ENCODE peak calls at places on chromosomes 5 and 9, in four cellular contexts. M is lower lobe of right lung, L is psoas muscle, Q is skeletal muscle cell. H is an unnamed sample.

GRCh38 chr5:156693113-156693512 is 157.0 kb upstream of the PPP1R2B start:
- DNase-seq in M (no peak), L (no peak), Q (no peak), H (no peak)

GRCh38 chr5:75496026-75496425 is 15.4 kb downstream of the CERT1 start:
- DNase-seq in M (no peak), L (no peak), Q (no peak), H (no peak)

GRCh38 chr5:107668933-107669542 is 1.7 kb downstream of the EFNA5 start:
- DNase-seq in M (no peak), L (peak), Q (no peak), H (no peak)

GRCh38 chr5:73985145-73985544 is 359.1 kb downstream of the ARHGEF28 start:
- DNase-seq in M (no peak), L (no peak), Q (no peak), H (no peak)

GRCh38 chr9:111866976-111867375 is 29.6 kb upstream of the UGCG start:
- DNase-seq in M (no peak), L (no peak), Q (peak), H (no peak)

GRCh38 chr9:70101265-70101664 is 57.6 kb downstream of the MAMDC2 start:
- DNase-seq in M (no peak), L (no peak), Q (no peak), H (no peak)

GRCh38 chr9:91146391-91147019 is 215.2 kb downstream of the AUH start:
- DNase-seq in M (no peak), L (no peak), Q (no peak), H (no peak)

GRCh38 chr5:35476046-35476445 is 141.6 kb upstream of the SPEF2 start:
- DNase-seq in M (no peak), L (no peak), Q (no peak), H (no peak)

GRCh38 chr5:39072915-39073758 is 1.1 kb downstream of the RICTOR start:
- DNase-seq in M (peak), L (peak), Q (no peak), H (peak)

GRCh38 chr9:87337335-87338074 is 160.2 kb upstream of the DAPK1 start:
- DNase-seq in M (no peak), L (no peak), Q (no peak), H (no peak)

GRCh38 chr5:115854139-115854538 is 12.4 kb downstream of the AP3S1 start:
- DNase-seq in M (no peak), L (no peak), Q (no peak), H (no peak)

GRCh38 chr5:179773686-179774040 is 20.1 kb upstream of the LTC4S start:
- DNase-seq in M (no peak), L (peak), Q (no peak), H (peak)

GRCh38 chr5:60487466-60487865 is 212.5 kb downstream of the DEPDC1B start:
- DNase-seq in M (no peak), L (no peak), Q (no peak), H (no peak)

GRCh38 chr5:32123058-32123805 is 50.9 kb downstream of the GOLPH3 start:
- DNase-seq in M (no peak), L (no peak), Q (no peak), H (no peak)

GRCh38 chr9:121563881-121564460 is 64.3 kb upstream of the GGTA1 start:
- DNase-seq in M (no peak), L (no peak), Q (no peak), H (no peak)

GRCh38 chr5:125140855-125141254 is 394.4 kb upstream of the ZNF608 start:
- DNase-seq in M (no peak), L (no peak), Q (peak), H (no peak)

GRCh38 chr5:151222769-151223446 is 984 bp downstream of the CCDC69 start:
- DNase-seq in M (peak), L (peak), Q (no peak), H (peak)

GRCh38 chr5:41281215-41281810 is 68.0 kb upstream of the C6 start:
- DNase-seq in M (no peak), L (no peak), Q (no peak), H (no peak)
- H3K4me3 ChIP-seq in M (no peak), L (no peak), Q (no peak), H (no peak)

GRCh38 chr9:134765785-134766184 is 114.8 kb upstream of the FCN2 start:
- DNase-seq in M (no peak), L (no peak), Q (no peak), H (no peak)

GRCh38 chr9:134769084-134769455 is 111.5 kb upstream of the FCN2 start:
- DNase-seq in M (no peak), L (no peak), Q (no peak), H (no peak)

GRCh38 chr9:134764870-134765269 is 115.7 kb upstream of the FCN2 start:
- DNase-seq in M (peak), L (no peak), Q (no peak), H (no peak)

GRCh38 chr9:134768332-134769083 is 112.1 kb upstream of the FCN2 start:
- DNase-seq in M (no peak), L (peak), Q (no peak), H (no peak)

DNA sequence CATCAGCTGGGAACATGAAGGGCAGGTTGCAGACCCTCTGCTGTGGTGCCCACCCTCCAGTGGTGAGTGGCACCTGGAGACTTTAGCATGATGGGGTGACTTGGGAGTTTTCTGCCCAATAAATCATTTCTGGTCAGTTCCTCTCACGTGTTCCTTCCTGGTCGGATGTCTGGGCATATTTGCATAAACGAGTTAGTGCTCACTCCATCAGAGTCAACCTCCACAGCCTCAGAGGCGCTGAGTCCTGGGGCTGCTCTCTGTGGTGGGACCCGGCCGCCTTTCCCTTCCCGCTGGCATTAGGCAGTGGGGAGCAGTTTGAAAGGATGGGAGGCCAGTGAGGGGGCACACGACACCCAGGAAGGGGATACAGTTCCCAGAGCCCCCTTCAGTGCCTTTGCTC is 114.0 kb upstream of the FCN2 start:
- DNase-seq in M (no peak), L (no peak), Q (no peak), H (no peak)
- H3K4me3 ChIP-seq in M (no peak), L (no peak), Q (no peak), H (no peak)

GRCh38 chr5:108878756-108879155 is 131.1 kb downstream of the FER start:
- DNase-seq in M (no peak), L (no peak), Q (no peak), H (no peak)

GRCh38 chr5:108881133-108881532 is 133.4 kb downstream of the FER start:
- DNase-seq in M (no peak), L (no peak), Q (no peak), H (no peak)

GRCh38 chr5:108884736-108885135 is 137.0 kb downstream of the FER start:
- DNase-seq in M (no peak), L (no peak), Q (peak), H (no peak)
- H3K4me3 ChIP-seq in M (no peak), L (peak), Q (no peak), H (no peak)

GRCh38 chr9:137297966-137298365 is 4.1 kb downstream of the NRARP start:
- DNase-seq in M (no peak), L (no peak), Q (no peak), H (no peak)
- H3K4me3 ChIP-seq in M (peak), L (peak), Q (no peak), H (no peak)

DNA sequence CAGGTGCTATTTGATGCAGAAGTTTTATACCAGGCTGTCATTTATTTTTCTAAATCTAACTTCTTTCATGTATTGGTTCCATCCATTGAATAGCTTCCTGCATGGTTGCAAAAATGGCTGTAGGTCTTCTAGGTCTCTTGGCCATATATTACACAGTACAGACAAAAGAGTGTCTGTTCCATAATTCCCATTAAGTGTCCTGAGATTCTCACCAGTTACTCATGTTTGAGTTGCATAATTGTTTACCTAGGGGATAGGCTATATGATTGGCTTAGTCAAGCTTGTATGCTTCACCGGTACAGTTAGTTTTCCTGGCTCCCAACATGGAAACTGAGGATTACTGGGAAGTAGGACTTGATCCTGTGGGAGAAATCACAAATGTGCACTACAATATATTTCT is 399.4 kb upstream of the NUDT12 start:
- DNase-seq in M (no peak), L (no peak), Q (no peak), H (no peak)
- H3K4me3 ChIP-seq in M (no peak), L (no peak), Q (no peak), H (no peak)

GRCh38 chr9:132242621-132243155 is 80.8 kb downstream of the NTNG2 start:
- DNase-seq in M (peak), L (peak), Q (no peak), H (peak)

GRCh38 chr9:132240860-132241482 is 79.1 kb downstream of the NTNG2 start:
- DNase-seq in M (peak), L (peak), Q (peak), H (peak)

GRCh38 chr9:132243156-132244074 is 81.6 kb downstream of the NTNG2 start:
- DNase-seq in M (peak), L (peak), Q (no peak), H (no peak)

GRCh38 chr9:132241483-132241839 is 79.6 kb downstream of the NTNG2 start:
- DNase-seq in M (no peak), L (no peak), Q (no peak), H (peak)

GRCh38 chr9:132241840-132242620 is 80.2 kb downstream of the NTNG2 start:
- DNase-seq in M (peak), L (peak), Q (no peak), H (peak)
- H3K4me3 ChIP-seq in M (peak), L (peak), Q (peak), H (peak)

GRCh38 chr5:154118832-154119442 is 71.6 kb upstream of the GALNT10 start:
- DNase-seq in M (no peak), L (no peak), Q (no peak), H (no peak)
- H3K4me3 ChIP-seq in M (no peak), L (no peak), Q (no peak), H (no peak)

DNA sequence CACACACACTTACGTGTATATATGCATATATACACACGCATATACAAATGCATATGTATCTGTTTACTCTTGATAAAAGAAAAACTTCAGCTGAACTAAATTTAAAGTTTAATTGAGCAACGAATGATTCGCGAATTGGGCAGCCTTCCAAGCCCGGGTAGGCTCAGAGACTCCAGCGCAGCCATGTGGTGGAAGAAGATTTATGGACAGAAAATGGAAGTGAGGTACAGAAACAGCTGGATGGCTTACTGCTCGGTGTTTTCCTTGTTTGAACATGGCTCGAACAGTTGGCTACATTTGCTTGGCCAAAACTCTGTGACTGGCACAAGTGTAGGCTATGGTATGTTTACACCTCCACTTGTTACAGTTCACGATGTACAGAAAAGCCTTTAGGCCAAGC is 239.3 kb upstream of the PRDM9 start:
- DNase-seq in M (no peak), L (no peak), Q (no peak), H (no peak)
- H3K4me3 ChIP-seq in M (no peak), L (no peak), Q (no peak), H (no peak)

GRCh38 chr5:51471642-51472041 is 88.4 kb downstream of the ISL1 start:
- DNase-seq in M (no peak), L (no peak), Q (no peak), H (no peak)
- H3K4me3 ChIP-seq in M (no peak), L (no peak), Q (no peak), H (no peak)

GRCh38 chr9:19378647-19379046 is 1.4 kb downstream of the RPS6 start:
- DNase-seq in M (no peak), L (no peak), Q (no peak), H (peak)

GRCh38 chr9:19378154-19378553 is 1.9 kb downstream of the RPS6 start:
- DNase-seq in M (no peak), L (no peak), Q (no peak), H (peak)

GRCh38 chr9:19381656-19382055 is 1.6 kb upstream of the RPS6 start:
- DNase-seq in M (no peak), L (no peak), Q (no peak), H (no peak)

GRCh38 chr9:19379283-19379682 is 753 bp downstream of the RPS6 start:
- DNase-seq in M (no peak), L (no peak), Q (no peak), H (no peak)

DNA sequence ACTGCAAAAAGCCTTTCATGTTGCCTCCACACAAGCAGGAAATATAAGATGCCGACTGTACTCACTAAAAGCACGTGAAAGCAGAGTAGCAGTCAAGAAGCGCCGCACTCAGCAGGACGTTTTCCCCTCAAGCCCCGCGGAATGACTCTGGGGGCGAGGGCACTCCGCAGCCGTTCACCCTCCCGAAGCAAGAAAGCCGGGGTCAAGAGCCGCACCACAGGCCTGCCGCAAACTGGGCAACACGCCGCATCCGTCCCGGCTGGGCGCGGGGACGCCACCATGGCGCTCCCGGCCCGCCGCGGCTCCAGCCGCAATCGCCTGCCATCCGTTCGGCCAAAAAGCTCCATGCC is 364 bp downstream of the RPS6 start:
- DNase-seq in M (no peak), L (peak), Q (no peak), H (peak)
- H3K4me3 ChIP-seq in M (peak), L (peak), Q (peak), H (peak)

H was measured in left lung.